ENCODE peak calls at places on chromosomes 6 and 20, in nine cellular contexts. K, L, N, H, B, M, A, V and W are unnamed samples.

GRCh38 chr20:63138855-63139341 is 77.0 kb downstream of the YTHDF1 start:
- DNase-seq in K (no peak), L (no peak), N (no peak), H (no peak), B (no peak), M (no peak), A (no peak), V (no peak), W (no peak)

GRCh38 chr6:18506387-18507017 is 119.4 kb downstream of the RNF144B start:
- DNase-seq in K (no peak), L (no peak), N (no peak), H (no peak), B (no peak), M (no peak), A (no peak), V (no peak), W (no peak)

GRCh38 chr6:151225919-151226318 is 13.8 kb upstream of the AKAP12 start:
- DNase-seq in K (no peak), L (no peak), N (no peak), H (no peak), B (no peak), M (no peak), A (no peak), V (no peak), W (no peak)

GRCh38 chr20:37575884-37576283 is 48.2 kb upstream of the BLCAP start:
- DNase-seq in K (peak), L (no peak), N (no peak), H (no peak), B (no peak), M (no peak), A (no peak), V (no peak), W (no peak)

GRCh38 chr6:28212510-28213212 is 12.4 kb upstream of the ZSCAN9 start:
- DNase-seq in K (peak), L (peak), N (no peak), H (no peak), B (peak), M (peak), A (no peak), V (no peak), W (peak)

GRCh38 chr20:38184098-38184497 is 19.0 kb upstream of the TGM2 start:
- DNase-seq in K (no peak), L (no peak), N (no peak), H (no peak), B (no peak), M (no peak), A (no peak), V (no peak), W (no peak)

GRCh38 chr20:57464642-57465211 is 60.2 kb downstream of the CTCFL start:
- DNase-seq in K (no peak), L (no peak), N (no peak), H (no peak), B (no peak), M (no peak), A (no peak), V (no peak), W (no peak)

GRCh38 chr6:170144952-170145587 is 145.8 kb downstream of the DLL1 start:
- DNase-seq in K (no peak), L (no peak), N (no peak), H (no peak), B (no peak), M (no peak), A (no peak), V (no peak), W (peak)

GRCh38 chr6:30918675-30919074 is 4.6 kb downstream of the VARS2 start:
- DNase-seq in K (no peak), L (no peak), N (no peak), H (no peak), B (no peak), M (no peak), A (no peak), V (no peak), W (no peak)

GRCh38 chr6:99330159-99330558 is 19.3 kb downstream of the FAXC start:
- DNase-seq in K (peak), L (peak), N (peak), H (peak), B (peak), M (peak), A (peak), V (no peak), W (peak)

GRCh38 chr20:63519765-63520593 is 586 bp upstream of the PPDPF start:
- DNase-seq in K (peak), L (peak), N (peak), H (peak), B (no peak), M (peak), A (peak), V (peak), W (no peak)